ENCODE peak calls at places on chromosomes 4 and X, in five cellular contexts. L is tibial nerve, A is esophagus muscularis mucosa, P is heart right ventricle, S is adrenal gland. B is an unnamed sample. For H3K27me3, the result is how much of the 10 kb centered on the place peaks cover.

GRCh38 chr4:138275946-138276621 is 33.9 kb upstream of the SLC7A11 start:
- DNase-seq in P (no peak), A (no peak), L (no peak), S (no peak), B (no peak)

GRCh38 chrX:12405306-12405705 is 267.0 kb downstream of the FRMPD4 start:
- DNase-seq in P (no peak), L (no peak), S (no peak), A (no peak), B (no peak)

GRCh38 chr4:75385139-75385538 is 129.1 kb downstream of the RCHY1 start:
- DNase-seq in P (no peak), S (no peak), L (no peak), A (no peak), B (no peak)

GRCh38 chrX:26778320-26778888 is 562.4 kb downstream of the MAGEB5 start:
- DNase-seq in P (no peak), S (no peak), L (no peak), A (no peak), B (no peak)

GRCh38 chrX:30572004-30572403 is 5.6 kb downstream of the TASL start:
- DNase-seq in L (no peak), A (no peak), P (no peak), S (no peak), B (no peak)

GRCh38 chr4:56768301-56768700 is 53.2 kb downstream of the SPINK2 start:
- DNase-seq in L (no peak), S (no peak), A (no peak), P (no peak), B (no peak)

GRCh38 chr4:28277931-28278330 is 1417.3 kb downstream of the STIM2 start:
- DNase-seq in S (no peak), A (no peak), L (no peak), P (no peak), B (no peak)

GRCh38 chrX:9260603-9261002 is 204.3 kb upstream of the TBL1X start:
- DNase-seq in L (no peak), A (no peak), P (no peak), S (no peak), B (no peak)

GRCh38 chr4:5371415-5372190 is 320.3 kb downstream of the STK32B start:
- DNase-seq in L (no peak), S (no peak), A (no peak), P (no peak), B (no peak)

GRCh38 chrX:18377802-18378201 is 23.3 kb upstream of the SCML2 start:
- DNase-seq in L (peak), S (peak), A (no peak), P (no peak), B (no peak)

GRCh38 chr4:185470503-185471195 is 884 bp downstream of the CCDC110 start:
- DNase-seq in S (peak), L (peak), P (peak), A (no peak), B (peak)

GRCh38 chr4:38514465-38515146 is 149.4 kb upstream of the KLF3 start:
- DNase-seq in S (no peak), L (no peak), A (no peak), P (no peak), B (no peak)

GRCh38 chrX:13153796-13154195 is 109.4 kb upstream of the FAM9C start:
- DNase-seq in L (no peak), P (no peak), S (no peak), A (no peak), B (peak)

GRCh38 chrX:151753313-151754041 is 18.9 kb downstream of the CNGA2 start:
- DNase-seq in S (peak), L (peak), A (no peak), P (peak), B (peak)

GRCh38 chrX:16185725-16186136 is 18.4 kb downstream of the MAGEB17 start:
- DNase-seq in S (no peak), A (no peak), L (no peak), P (no peak), B (no peak)

GRCh38 chr4:173827707-173828106 is 297.7 kb upstream of the HAND2 start:
- DNase-seq in L (no peak), A (no peak), S (no peak), P (no peak), B (no peak)

GRCh38 chrX:81291996-81292395 is 90.1 kb downstream of the SH3BGRL start:
- DNase-seq in S (no peak), P (no peak), A (no peak), L (no peak), B (no peak)

GRCh38 chr4:73874386-73874785 is 5.2 kb downstream of the CXCL1 start:
- DNase-seq in L (no peak), S (no peak), A (no peak), P (no peak), B (no peak)

GRCh38 chrX:20479896-20480295 is 213.2 kb upstream of the RPS6KA3 start:
- DNase-seq in P (no peak), S (no peak), A (no peak), L (no peak), B (no peak)

GRCh38 chrX:10486373-10486772 is 134.0 kb downstream of the MID1 start:
- DNase-seq in S (no peak), L (peak), A (no peak), P (no peak), B (no peak)

GRCh38 chr4:155564086-155564485 is 102.6 kb upstream of the GUCY1A1 start:
- DNase-seq in P (no peak), A (no peak), S (no peak), L (no peak), B (no peak)

GRCh38 chr4:95546236-95546635 is 2.5 kb downstream of the UNC5C start:
- DNase-seq in S (no peak), L (no peak), P (no peak), A (no peak), B (no peak)
- H3K4me3 ChIP-seq in S (no peak), L (peak), P (peak), A (peak), B (peak)

GRCh38 chrX:25013593-25014365 is 2.0 kb downstream of the ARX start:
- DNase-seq in P (no peak), L (no peak), A (no peak), S (no peak), B (no peak)
- H3K27me3 ChIP-seq in P (half or more), L (under half), A (half or more), S (half or more), B (under half)

GRCh38 chr4:144350706-144351105 is 210.2 kb upstream of the GYPA start:
- DNase-seq in S (no peak), P (no peak), L (no peak), A (no peak), B (no peak)
- H3K27ac ChIP-seq in S (no peak), P (no peak), L (no peak), A (no peak), B (no peak)

DNA sequence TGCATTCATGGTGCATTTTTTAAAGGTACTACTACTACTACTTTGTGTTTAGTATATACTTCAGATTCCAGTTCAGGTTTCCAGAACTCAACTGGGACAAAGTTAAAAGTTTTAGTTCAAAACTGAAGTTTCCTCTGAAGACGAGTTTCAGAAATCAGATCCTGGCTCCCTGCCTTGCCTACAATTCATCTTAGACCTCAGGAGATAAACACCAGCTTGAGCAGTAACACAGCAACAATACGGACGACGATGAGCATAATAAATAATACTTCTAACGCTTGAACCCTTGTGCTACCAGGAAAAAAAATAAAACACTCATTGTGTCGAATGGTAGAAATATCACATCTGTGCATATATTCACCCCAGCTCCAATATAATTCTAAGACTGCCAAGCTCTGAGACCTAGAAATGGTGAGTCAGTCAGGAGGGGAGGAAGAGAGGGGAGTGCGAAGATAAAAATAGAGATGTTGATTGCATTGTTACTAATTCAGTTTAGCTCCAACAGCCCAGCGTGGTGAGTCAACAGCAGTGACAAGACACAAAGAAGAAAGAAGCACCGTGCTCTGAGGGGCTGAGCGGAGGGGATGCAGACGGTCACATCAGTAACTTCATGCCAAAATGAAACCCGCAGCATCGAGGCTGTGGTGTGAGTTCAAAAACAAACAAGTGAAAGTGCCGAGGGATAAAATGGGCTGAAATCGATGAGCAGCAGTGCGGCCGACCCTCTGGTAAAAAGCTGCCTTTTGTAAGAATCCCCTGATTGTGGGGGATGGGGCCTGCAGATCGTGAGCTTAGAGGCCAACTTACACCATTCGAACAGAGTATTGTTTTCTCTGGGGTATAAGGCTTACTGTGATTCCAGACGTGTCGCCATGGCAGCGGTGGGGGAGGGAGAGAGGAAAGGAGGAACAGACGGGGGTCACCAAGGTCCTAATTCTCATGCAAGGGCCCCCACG is 150.3 kb downstream of the MGST2 start:
- DNase-seq in L (peak), A (no peak), S (peak), P (peak), B (no peak)
- H3K4me3 ChIP-seq in L (peak), A (peak), S (peak), P (peak), B (peak)

DNA sequence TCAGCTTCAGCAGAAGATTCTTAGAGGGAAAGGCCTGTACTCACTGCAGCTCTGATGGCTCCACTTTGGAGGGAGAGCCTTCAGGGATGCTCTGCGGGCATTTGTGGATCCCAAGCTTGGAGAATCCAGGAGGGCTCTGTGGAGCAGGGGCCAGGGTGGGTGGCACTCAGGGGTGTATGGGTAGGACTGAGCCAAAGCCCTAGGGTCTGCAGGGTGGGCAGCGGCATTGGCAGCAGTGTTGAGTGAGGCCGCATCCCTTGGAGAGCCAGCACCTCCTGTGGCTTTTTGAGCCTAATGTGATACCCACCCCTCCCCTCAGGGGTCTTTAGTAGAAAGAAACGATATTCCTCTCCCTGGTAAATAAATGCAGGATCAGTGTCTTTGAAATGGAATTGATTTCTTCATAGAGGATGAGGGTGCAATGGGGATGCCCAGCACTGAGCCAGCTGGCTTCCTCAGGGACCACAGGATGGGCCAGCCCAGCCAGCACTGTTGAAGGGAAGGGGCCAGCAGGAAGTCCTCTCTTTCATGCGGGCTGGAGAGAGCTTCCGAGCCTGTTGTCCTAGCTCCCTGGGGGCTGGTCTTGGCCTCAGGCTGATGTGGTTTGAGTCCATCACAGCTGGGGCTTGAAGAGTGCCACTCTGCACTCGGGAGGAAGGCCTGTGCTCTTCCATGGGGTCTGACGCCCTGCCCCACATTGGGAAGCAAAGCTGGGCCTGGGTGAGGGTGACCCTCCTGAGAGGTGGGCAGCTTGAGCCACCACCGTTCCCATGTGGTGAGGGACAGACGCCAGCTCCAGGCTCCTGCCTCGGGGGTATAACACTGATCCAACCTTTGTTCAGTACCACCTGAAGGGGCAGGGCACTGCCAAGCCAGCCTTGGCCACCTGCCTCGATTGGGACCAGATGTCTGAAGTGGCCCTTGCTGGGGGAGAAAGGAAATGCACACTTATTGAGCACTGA is 49.5 kb downstream of the PSAPL1 start:
- DNase-seq in A (no peak), S (no peak), P (no peak), L (no peak), B (peak)
- H3K27me3 ChIP-seq in A (under half), S (under half), P (under half), L (under half), B (under half)

GRCh38 chr4:21363701-21364100 is 584.9 kb downstream of the KCNIP4 start:
- DNase-seq in P (no peak), L (no peak), A (no peak), S (no peak), B (no peak)
- H3K27ac ChIP-seq in P (no peak), L (no peak), A (no peak), S (no peak), B (no peak)

DNA sequence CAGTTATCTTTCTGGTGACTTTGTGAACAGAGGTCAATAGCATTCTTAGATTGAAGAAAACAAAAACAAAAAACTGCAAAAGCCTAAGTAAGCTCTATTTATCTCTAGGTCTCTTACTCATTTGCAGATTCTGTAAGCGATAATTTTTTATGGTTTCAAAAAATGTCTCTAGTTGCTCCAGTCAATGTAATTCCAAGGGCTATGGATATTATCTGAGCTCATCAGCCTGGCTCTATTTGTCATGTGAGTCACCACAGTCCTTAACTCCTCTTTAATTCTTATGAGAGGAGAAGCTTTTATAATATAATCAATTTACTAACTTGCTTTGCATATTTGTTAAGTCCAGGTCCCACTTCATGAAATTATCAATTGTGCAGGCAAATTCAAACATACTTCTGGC is 79.1 kb downstream of the NPFFR2 start:
- DNase-seq in A (no peak), L (no peak), S (no peak), P (no peak), B (no peak)
- H3K4me3 ChIP-seq in A (no peak), L (no peak), S (no peak), P (no peak), B (no peak)

GRCh38 chr4:66794635-66795034 is 750.7 kb downstream of the CENPC start:
- DNase-seq in S (no peak), L (no peak), P (no peak), A (no peak), B (no peak)

DNA sequence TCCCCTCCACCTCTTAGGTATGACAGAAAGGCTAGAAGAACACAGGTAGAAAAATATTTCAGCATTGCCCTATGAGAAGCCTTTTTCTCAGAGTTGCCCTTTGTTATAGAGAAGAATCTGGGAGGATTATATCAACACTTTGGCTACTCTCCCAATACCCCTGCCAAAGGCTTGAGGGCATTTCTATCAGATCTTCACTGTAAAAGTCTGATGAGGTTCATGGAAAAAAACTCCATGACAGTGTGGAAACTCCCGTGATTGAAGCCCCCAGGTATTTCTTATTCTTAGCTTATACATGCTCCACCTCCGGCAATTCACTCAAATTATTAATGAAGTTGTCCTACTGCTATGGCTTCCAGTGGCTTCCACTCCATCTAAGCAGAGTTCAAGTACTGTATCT is 753.6 kb downstream of the CENPC start:
- DNase-seq in L (no peak), S (no peak), A (no peak), P (no peak), B (no peak)
- H3K27me3 ChIP-seq in L (under half), S (under half), A (under half), P (under half), B (under half)

B was measured in tibial artery.